ENCODE peak calls at places on chromosomes 13 and 19, in ten cellular contexts. E is endothelial cell; U is A673; O is heart left ventricle; W is CD8-positive, alpha-beta T cell; L is tibial nerve; I is AG04450; M is GM10248; K is SK-N-SH; C is Calu3. H is an unnamed sample.

GRCh38 chr19:13850910-13851753 is 25.8 kb upstream of the NANOS3 start:
- DNase-seq in E (no peak), U (peak), O (peak), W (peak), L (peak), I (peak), M (no peak), K (peak), C (peak), H (peak)

GRCh38 chr13:97067342-97067895 is 73.1 kb upstream of the OXGR1 start:
- DNase-seq in E (no peak), U (no peak), O (no peak), W (no peak), L (no peak), I (no peak), M (no peak), K (no peak), C (no peak), H (no peak)

GRCh38 chr13:101454767-101455166 is 2.3 kb downstream of the ITGBL1 start:
- DNase-seq in E (no peak), U (no peak), O (no peak), W (no peak), L (no peak), I (no peak), M (no peak), K (no peak), C (no peak), H (no peak)

GRCh38 chr19:51407631-51408131 is 9.8 kb downstream of the SIGLEC10 start:
- DNase-seq in E (no peak), U (no peak), O (no peak), W (no peak), L (no peak), I (no peak), M (peak), K (no peak), C (peak), H (no peak)

GRCh38 chr19:10007811-10008211 is 2.5 kb downstream of the COL5A3 start:
- DNase-seq in E (no peak), U (peak), O (peak), W (no peak), L (peak), I (no peak), M (no peak), K (peak), C (no peak), H (no peak)

GRCh38 chr13:46569471-46569870 is 16.5 kb downstream of the LRCH1 start:
- DNase-seq in E (no peak), U (no peak), O (no peak), W (no peak), L (no peak), I (no peak), M (no peak), K (peak), C (no peak), H (no peak)

GRCh38 chr19:19448238-19448544 is 42.7 kb downstream of the GATAD2A start:
- DNase-seq in E (no peak), U (no peak), O (peak), W (no peak), L (no peak), I (no peak), M (no peak), K (no peak), C (no peak), H (no peak)

GRCh38 chr19:48090281-48090802 is 20.3 kb downstream of the PLA2G4C start:
- DNase-seq in E (no peak), U (peak), O (no peak), W (no peak), L (no peak), I (no peak), M (no peak), K (no peak), C (no peak), H (no peak)

GRCh38 chr13:102073251-102073650 is 328.6 kb downstream of the FGF14 start:
- DNase-seq in E (no peak), U (no peak), O (no peak), W (no peak), L (no peak), I (no peak), M (no peak), K (no peak), C (no peak), H (no peak)

GRCh38 chr13:98480915-98481510 is 95.9 kb downstream of the STK24 start:
- DNase-seq in E (no peak), U (no peak), O (peak), W (no peak), L (no peak), I (no peak), M (peak), K (peak), C (no peak), H (no peak)

GRCh38 chr19:4719499-4719866 is 4.2 kb downstream of the DPP9 start:
- DNase-seq in E (no peak), U (no peak), O (no peak), W (no peak), L (no peak), I (no peak), M (no peak), K (peak), C (no peak), H (no peak)

GRCh38 chr13:110308377-110309158 is 1.5 kb downstream of the COL4A2 start:
- DNase-seq in E (peak), U (peak), O (no peak), W (no peak), L (peak), I (no peak), M (no peak), K (peak), C (no peak), H (no peak)

GRCh38 chr19:49499030-49499670 is 2.9 kb downstream of the RPS11 start:
- DNase-seq in E (no peak), U (no peak), O (no peak), W (peak), L (no peak), I (no peak), M (no peak), K (no peak), C (no peak), H (no peak)

GRCh38 chr19:48351341-48351752 is 12.4 kb downstream of the TMEM143 start:
- DNase-seq in E (peak), U (peak), O (peak), W (peak), L (peak), I (no peak), M (peak), K (peak), C (peak), H (no peak)

GRCh38 chr13:99984463-99985242 is 3.1 kb downstream of the ZIC2 start:
- DNase-seq in E (peak), U (peak), O (no peak), W (no peak), L (no peak), I (no peak), M (no peak), K (peak), C (no peak), H (no peak)

GRCh38 chr13:45417790-45418534 is at the start of gene SLC25A30:
- DNase-seq in E (peak), U (peak), O (peak), W (peak), L (peak), I (peak), M (peak), K (peak), C (peak), H (peak)

GRCh38 chr19:49210108-49210900 is 52.7 kb downstream of the TRPM4 start:
- DNase-seq in E (peak), U (peak), O (no peak), W (peak), L (peak), I (no peak), M (no peak), K (peak), C (peak), H (no peak)

GRCh38 chr13:38868870-38869269 is 121.8 kb downstream of the STOML3 start:
- DNase-seq in E (no peak), U (no peak), O (no peak), W (no peak), L (no peak), I (no peak), M (no peak), K (no peak), C (no peak), H (no peak)

GRCh38 chr13:100600461-100600860 is 11.9 kb upstream of the GGACT start:
- DNase-seq in E (no peak), U (no peak), O (no peak), W (no peak), L (no peak), I (no peak), M (no peak), K (no peak), C (no peak), H (no peak)

GRCh38 chr13:104769520-104769919 is 1703.3 kb upstream of the SLC10A2 start:
- DNase-seq in E (no peak), U (no peak), O (no peak), W (no peak), L (no peak), I (no peak), M (no peak), K (no peak), C (no peak), H (no peak)

GRCh38 chr13:50847501-50847900 is 4.0 kb upstream of the DLEU7 start:
- DNase-seq in E (no peak), U (no peak), O (no peak), W (no peak), L (no peak), I (no peak), M (no peak), K (no peak), C (no peak), H (no peak)

GRCh38 chr13:47788844-47789243 is 212.2 kb downstream of the SUCLA2 start:
- DNase-seq in E (no peak), U (no peak), O (no peak), W (no peak), L (no peak), I (no peak), M (no peak), K (no peak), C (no peak), H (no peak)

GRCh38 chr13:45336025-45336800 is 4.8 kb downstream of the TPT1 start:
- DNase-seq in E (no peak), U (no peak), O (no peak), W (no peak), L (no peak), I (no peak), M (no peak), K (no peak), C (no peak), H (no peak)

GRCh38 chr13:109747524-109747923 is 38.9 kb downstream of the IRS2 start:
- DNase-seq in E (no peak), U (peak), O (no peak), W (no peak), L (no peak), I (no peak), M (no peak), K (no peak), C (no peak), H (no peak)

GRCh38 chr19:15197275-15198005 is 3.4 kb downstream of the NOTCH3 start:
- DNase-seq in E (no peak), U (no peak), O (no peak), W (no peak), L (no peak), I (no peak), M (no peak), K (peak), C (no peak), H (no peak)

GRCh38 chr13:72141845-72142470 is 275.0 kb upstream of the DACH1 start:
- DNase-seq in E (no peak), U (no peak), O (no peak), W (no peak), L (no peak), I (no peak), M (no peak), K (no peak), C (no peak), H (no peak)

GRCh38 chr13:45184693-45185092 is 16.2 kb downstream of the KCTD4 start:
- DNase-seq in E (no peak), U (no peak), O (no peak), W (no peak), L (no peak), I (no peak), M (no peak), K (no peak), C (no peak), H (no peak)

GRCh38 chr19:34256835-34257558 is 2.6 kb downstream of the GARRE1 start:
- DNase-seq in E (no peak), U (no peak), O (no peak), W (no peak), L (no peak), I (no peak), M (no peak), K (no peak), C (no peak), H (no peak)

GRCh38 chr19:18856385-18857126 is 24.8 kb downstream of the UPF1 start:
- DNase-seq in E (no peak), U (peak), O (no peak), W (no peak), L (no peak), I (no peak), M (no peak), K (peak), C (no peak), H (no peak)

GRCh38 chr19:43624933-43625332 is 5.5 kb upstream of the ZNF428 start:
- DNase-seq in E (peak), U (no peak), O (peak), W (peak), L (peak), I (no peak), M (peak), K (no peak), C (no peak), H (no peak)

DNA sequence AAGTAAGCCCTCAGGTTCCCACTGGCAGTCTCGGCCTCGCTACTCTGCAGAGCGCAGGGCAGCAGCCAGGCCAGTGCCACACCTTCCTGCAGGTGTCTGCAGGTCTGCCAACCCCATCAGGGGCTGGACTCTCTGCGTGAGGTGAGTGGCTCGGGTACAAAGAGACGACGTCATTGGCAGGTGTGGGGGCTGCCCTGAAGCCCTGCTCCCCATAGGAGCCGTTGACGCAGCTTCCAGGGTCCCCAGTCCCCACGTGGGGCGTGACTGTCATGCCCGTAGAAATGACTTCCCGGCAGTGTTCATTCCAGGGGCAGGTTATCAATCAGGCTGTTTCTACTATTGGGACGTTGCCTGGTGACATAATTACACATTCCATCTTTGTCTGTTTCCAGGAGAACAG is 15.3 kb upstream of the GJB6 start:
- DNase-seq in E (no peak), U (no peak), O (no peak), W (no peak), L (no peak), I (no peak), M (no peak), K (no peak), C (no peak), H (no peak)
- TF ChIP-seq CTCF in E (no peak), U (no peak), O (no peak), W (no peak), L (no peak), I (no peak), M (no peak), K (no peak), C (no peak), H (no peak)

GRCh38 chr13:28658796-28659610 is at the start of gene POMP:
- DNase-seq in E (peak), U (peak), O (peak), W (peak), L (peak), I (peak), M (peak), K (peak), C (peak), H (peak)

GRCh38 chr13:28655566-28655965 is 3.4 kb upstream of the POMP start:
- DNase-seq in E (no peak), U (no peak), O (no peak), W (no peak), L (no peak), I (no peak), M (no peak), K (no peak), C (no peak), H (no peak)

GRCh38 chr13:28658539-28658795 is 463 bp upstream of the POMP start:
- DNase-seq in E (no peak), U (no peak), O (no peak), W (no peak), L (no peak), I (no peak), M (no peak), K (peak), C (no peak), H (no peak)

GRCh38 chr13:28659611-28659970 is 661 bp downstream of the POMP start:
- DNase-seq in E (no peak), U (no peak), O (no peak), W (no peak), L (no peak), I (no peak), M (peak), K (no peak), C (no peak), H (no peak)

GRCh38 chr13:28657784-28658538 is 969 bp upstream of the POMP start:
- DNase-seq in E (no peak), U (peak), O (no peak), W (no peak), L (no peak), I (no peak), M (peak), K (peak), C (no peak), H (no peak)
- TF ChIP-seq CTCF in E (no peak), U (peak), O (no peak), W (no peak), L (no peak), I (peak), M (no peak), K (peak), C (no peak), H (peak)

GRCh38 chr13:112752711-112753541 is 63.1 kb downstream of the ATP11A start:
- DNase-seq in E (no peak), U (no peak), O (no peak), W (no peak), L (no peak), I (no peak), M (no peak), K (no peak), C (no peak), H (no peak)

GRCh38 chr13:112755331-112755730 is 65.5 kb downstream of the ATP11A start:
- DNase-seq in E (no peak), U (no peak), O (no peak), W (no peak), L (no peak), I (no peak), M (no peak), K (no peak), C (no peak), H (no peak)

GRCh38 chr13:112756081-112756480 is 66.2 kb downstream of the ATP11A start:
- DNase-seq in E (no peak), U (no peak), O (no peak), W (no peak), L (no peak), I (no peak), M (no peak), K (no peak), C (no peak), H (no peak)

GRCh38 chr13:112753868-112754267 is 64.0 kb downstream of the ATP11A start:
- DNase-seq in E (no peak), U (no peak), O (no peak), W (no peak), L (no peak), I (no peak), M (no peak), K (no peak), C (no peak), H (no peak)

DNA sequence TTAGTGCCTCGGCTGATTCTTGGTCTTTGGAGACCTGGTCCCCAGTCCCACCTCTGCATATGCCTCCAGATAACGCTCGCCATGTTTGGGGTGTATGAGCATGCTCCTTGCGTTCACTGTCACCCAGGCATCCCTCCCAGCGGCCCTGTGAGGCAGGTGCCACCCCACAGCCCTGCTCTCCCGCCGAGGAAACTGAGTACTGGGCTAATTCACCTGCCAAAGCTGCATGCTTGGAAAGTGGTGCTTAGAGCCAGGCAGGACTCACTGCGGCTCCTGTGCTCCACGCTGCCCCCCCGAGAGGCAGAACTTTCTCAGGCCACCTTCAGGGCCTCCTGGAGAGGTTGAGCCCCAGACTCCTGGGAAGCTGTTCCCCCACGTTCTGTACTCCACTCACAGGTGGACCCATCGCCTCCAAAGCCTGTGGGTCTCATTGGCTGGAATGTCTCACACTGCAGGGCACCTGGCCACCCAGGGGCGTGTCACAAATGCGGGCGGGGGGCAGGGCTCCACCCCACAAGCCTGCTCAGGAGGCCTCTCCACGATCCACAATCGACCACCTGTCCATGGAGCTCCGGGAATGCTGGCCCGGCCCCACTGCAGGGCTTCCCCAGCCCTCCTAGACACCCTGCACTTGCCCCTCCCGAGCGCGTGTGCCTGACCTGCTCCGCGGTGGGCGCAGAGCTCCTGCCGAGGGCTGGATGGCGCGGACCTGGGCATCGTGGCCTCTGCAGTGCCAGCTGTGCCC is 64.6 kb downstream of the ATP11A start:
- DNase-seq in E (no peak), U (no peak), O (no peak), W (no peak), L (no peak), I (no peak), M (no peak), K (no peak), C (no peak), H (no peak)
- TF ChIP-seq CTCF in E (no peak), U (no peak), O (no peak), W (no peak), L (no peak), I (no peak), M (no peak), K (no peak), C (no peak), H (no peak)

GRCh38 chr19:1471514-1472107 is 7.4 kb downstream of the C19orf25 start:
- DNase-seq in E (no peak), U (peak), O (no peak), W (no peak), L (no peak), I (no peak), M (no peak), K (no peak), C (no peak), H (no peak)
- TF ChIP-seq CTCF in E (no peak), U (peak), O (no peak), W (no peak), L (no peak), I (peak), M (no peak), K (no peak), C (no peak), H (peak)

GRCh38 chr19:37172368-37173366 is at the start of gene ZNF585A:
- DNase-seq in E (peak), U (peak), O (peak), W (peak), L (peak), I (peak), M (peak), K (peak), C (peak), H (peak)
- TF ChIP-seq CTCF in E (no peak), U (peak), O (peak), W (no peak), L (no peak), I (peak), M (peak), K (no peak), C (no peak), H (peak)

DNA sequence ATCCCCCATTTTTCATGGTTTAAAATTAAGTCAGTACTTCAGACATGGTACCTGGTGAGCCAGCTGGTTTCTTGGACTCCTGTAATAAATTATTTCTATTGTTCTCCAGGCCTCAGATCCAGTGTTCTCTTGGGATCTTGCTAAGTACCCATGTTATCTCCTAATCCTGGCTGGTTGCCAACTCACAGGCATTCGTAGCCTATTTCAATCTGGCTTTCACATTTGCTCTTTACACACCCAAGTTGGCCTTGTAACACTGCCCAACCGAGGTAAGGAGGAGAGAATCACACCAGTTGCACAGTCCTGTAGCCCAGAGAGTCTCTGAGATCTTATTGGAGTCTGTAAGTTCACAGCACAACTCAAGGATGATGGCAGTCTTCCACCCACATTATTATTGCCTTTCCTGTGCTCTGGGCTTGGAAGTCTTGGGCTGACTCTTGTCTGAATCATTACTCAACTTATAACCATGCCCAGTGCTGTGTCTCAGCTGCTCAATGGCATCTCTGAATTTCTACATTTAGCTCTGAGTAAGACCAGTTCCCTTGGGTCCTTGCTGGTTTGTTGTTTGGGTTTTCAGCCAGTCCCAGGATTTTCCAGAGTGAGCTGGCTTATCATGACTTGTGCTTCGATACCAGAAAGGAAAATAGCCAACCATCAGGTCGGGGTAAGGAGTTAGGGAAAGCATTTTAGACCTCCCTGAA is 76.6 kb upstream of the KLF12 start:
- DNase-seq in E (no peak), U (peak), O (peak), W (no peak), L (peak), I (peak), M (no peak), K (peak), C (no peak), H (peak)
- TF ChIP-seq CTCF in E (no peak), U (no peak), O (no peak), W (no peak), L (no peak), I (no peak), M (no peak), K (no peak), C (no peak), H (no peak)

H was measured in AG09319.